ENCODE peak calls at places on chromosomes 6 and 20, in nine cellular contexts. E is H1, K is uterus, Z is testis, O is body of pancreas, X is sigmoid colon, Q is Peyer's patch, M is HCT116, Y is spleen. W is an unnamed sample.

GRCh38 chr6:91669154-91669903 is 1082.5 kb upstream of the MAP3K7 start:
- DNase-seq in E (no peak), K (no peak), Z (peak; percentile 16), O (no peak), X (no peak), Q (no peak), M (no peak), Y (no peak), W (no peak)

GRCh38 chr6:77038801-77039200 is 424.5 kb downstream of the HTR1B start:
- DNase-seq in E (no peak), K (no peak), Z (no peak), O (no peak), X (no peak), Q (no peak), M (no peak), Y (no peak), W (no peak)

GRCh38 chr6:137717074-137718073 is 149.7 kb upstream of the TNFAIP3 start:
- DNase-seq in E (no peak), K (no peak), Z (no peak), O (no peak), X (no peak), Q (no peak), M (no peak), Y (no peak), W (no peak)

GRCh38 chr6:134787261-134787871 is 162.5 kb downstream of the ALDH8A1 start:
- DNase-seq in E (no peak), K (no peak), Z (no peak), O (no peak), X (no peak), Q (no peak), M (peak; percentile 1), Y (no peak), W (no peak)

GRCh38 chr6:85498596-85499258 is 48.8 kb downstream of the NT5E start:
- DNase-seq in E (no peak), K (no peak), Z (no peak), O (peak; percentile 23), X (no peak), Q (no peak), M (peak; percentile 19), Y (no peak), W (no peak)

GRCh38 chr6:139442188-139442625 is 67.8 kb upstream of the CITED2 start:
- DNase-seq in E (no peak), K (no peak), Z (no peak), O (no peak), X (no peak), Q (no peak), M (no peak), Y (no peak), W (no peak)

GRCh38 chr6:48213076-48213788 is 102.2 kb upstream of the PTCHD4 start:
- DNase-seq in E (no peak), K (no peak), Z (no peak), O (no peak), X (no peak), Q (no peak), M (no peak), Y (no peak), W (no peak)

GRCh38 chr6:144266091-144266649 is 19.0 kb upstream of the UTRN start:
- DNase-seq in E (peak; percentile 66), K (peak; percentile 69), Z (peak; percentile 21), O (peak; percentile 82), X (peak; percentile 87), Q (no peak), M (peak; percentile 64), Y (no peak), W (peak; percentile 67)

GRCh38 chr6:4567141-4567540 is 209.1 kb upstream of the CDYL start:
- DNase-seq in E (no peak), K (no peak), Z (no peak), O (no peak), X (no peak), Q (no peak), M (no peak), Y (no peak), W (no peak)

GRCh38 chr6:37516076-37516919 is 16.6 kb upstream of the CCDC167 start:
- DNase-seq in E (no peak), K (no peak), Z (peak; percentile 50), O (peak; percentile 67), X (peak; percentile 72), Q (peak; percentile 79), M (no peak), Y (peak; percentile 90), W (peak; percentile 46)

GRCh38 chr6:25942561-25943147 is 12.2 kb upstream of the SLC17A2 start:
- DNase-seq in E (no peak), K (no peak), Z (no peak), O (no peak), X (no peak), Q (no peak), M (peak; percentile 48), Y (no peak), W (no peak)

GRCh38 chr6:37566209-37566859 is 66.6 kb upstream of the CCDC167 start:
- DNase-seq in E (peak; percentile 95), K (no peak), Z (peak; percentile 70), O (peak; percentile 57), X (no peak), Q (peak; percentile 69), M (no peak), Y (peak; percentile 91), W (peak; percentile 53)

GRCh38 chr20:24971702-24972101 is 20.8 kb downstream of the APMAP start:
- DNase-seq in E (no peak), K (no peak), Z (no peak), O (no peak), X (peak; percentile 13), Q (no peak), M (no peak), Y (no peak), W (no peak)
- H3K36me3 ChIP-seq in E (peaks cover 19% of the 10 kb centered on the region), K (no peaks in the 10 kb centered on the region), Z (no peaks in the 10 kb centered on the region), O (no peaks in the 10 kb centered on the region), X (peaks cover 25% of the 10 kb centered on the region), Q (no peaks in the 10 kb centered on the region), M (peaks cover 34% of the 10 kb centered on the region), Y (peaks cover 97% of the 10 kb centered on the region), W (no peaks in the 10 kb centered on the region)

GRCh38 chr20:32674362-32674789 is 635 bp upstream of the C20orf203 start:
- DNase-seq in E (peak; percentile 83), K (no peak), Z (no peak), O (peak; percentile 62), X (no peak), Q (no peak), M (peak; percentile 40), Y (no peak), W (no peak)
- TF ChIP-seq POLR2A in E (no peak), K (no peak), Z (no peak), O (no peak), X (no peak), Q (no peak), M (no peak), Y (no peak), W (no peak)

GRCh38 chr6:3138341-3138740 is 19.0 kb downstream of the TUBB2A start:
- DNase-seq in E (no peak), K (no peak), Z (no peak), O (no peak), X (no peak), Q (no peak), M (no peak), Y (no peak), W (no peak)

GRCh38 chr6:3137057-3137777 is 18.7 kb downstream of the BPHL start:
- DNase-seq in E (no peak), K (no peak), Z (no peak), O (peak; percentile 57), X (no peak), Q (no peak), M (no peak), Y (no peak), W (no peak)

GRCh38 chr6:3133515-3133914 is 15.0 kb downstream of the BPHL start:
- DNase-seq in E (no peak), K (no peak), Z (no peak), O (no peak), X (no peak), Q (no peak), M (no peak), Y (no peak), W (no peak)

GRCh38 chr6:3136361-3136760 is 17.9 kb downstream of the BPHL start:
- DNase-seq in E (no peak), K (no peak), Z (no peak), O (peak; percentile 55), X (no peak), Q (no peak), M (no peak), Y (no peak), W (no peak)

DNA sequence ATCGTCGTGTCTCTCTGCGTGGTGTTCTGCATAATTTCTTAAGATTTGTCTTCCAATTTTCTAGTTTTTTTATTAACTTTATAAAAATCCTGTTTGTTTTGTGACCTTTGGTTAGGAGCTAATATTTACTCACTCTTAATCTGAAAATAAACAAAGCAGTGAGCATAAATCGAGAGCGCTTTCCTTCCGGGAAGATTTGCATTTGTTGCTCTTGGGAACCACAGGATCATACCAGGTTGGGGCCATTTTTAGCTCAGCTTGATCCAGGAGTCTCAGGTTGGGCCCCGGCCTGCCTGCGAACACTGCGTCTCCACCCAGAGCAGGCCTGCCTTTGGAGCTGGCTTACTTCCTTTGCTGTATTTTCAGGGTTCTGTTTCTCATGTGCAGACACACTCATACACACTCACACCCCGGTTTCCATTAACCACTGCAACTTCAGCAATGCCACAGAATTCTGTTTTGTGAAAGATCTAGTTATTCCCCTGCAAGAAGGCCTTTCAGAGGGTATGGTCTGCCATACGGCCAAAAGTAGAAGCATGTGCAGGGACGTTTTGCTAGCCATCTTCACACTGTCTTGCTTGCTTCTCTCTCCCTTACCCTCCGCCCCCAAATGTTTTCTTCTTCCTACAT is 17.3 kb downstream of the BPHL start:
- DNase-seq in E (no peak), K (no peak), Z (no peak), O (peak; percentile 75), X (no peak), Q (no peak), M (no peak), Y (no peak), W (no peak)
- H3K36me3 ChIP-seq in E (peaks cover 43% of the 10 kb centered on the region), K (no peaks in the 10 kb centered on the region), Z (no peaks in the 10 kb centered on the region), O (no peaks in the 10 kb centered on the region), X (no peaks in the 10 kb centered on the region), Q (no peaks in the 10 kb centered on the region), M (no peaks in the 10 kb centered on the region), Y (peaks cover 75% of the 10 kb centered on the region), W (no peaks in the 10 kb centered on the region)

GRCh38 chr20:49119972-49120371 is 68.2 kb downstream of the STAU1 start:
- DNase-seq in E (no peak), K (no peak), Z (no peak), O (no peak), X (no peak), Q (no peak), M (no peak), Y (no peak), W (no peak)

GRCh38 chr20:49122920-49123319 is 65.2 kb downstream of the STAU1 start:
- DNase-seq in E (no peak), K (no peak), Z (no peak), O (no peak), X (no peak), Q (no peak), M (no peak), Y (no peak), W (no peak)

GRCh38 chr20:49118307-49118706 is 69.8 kb downstream of the STAU1 start:
- DNase-seq in E (no peak), K (no peak), Z (no peak), O (no peak), X (no peak), Q (no peak), M (no peak), Y (no peak), W (no peak)

DNA sequence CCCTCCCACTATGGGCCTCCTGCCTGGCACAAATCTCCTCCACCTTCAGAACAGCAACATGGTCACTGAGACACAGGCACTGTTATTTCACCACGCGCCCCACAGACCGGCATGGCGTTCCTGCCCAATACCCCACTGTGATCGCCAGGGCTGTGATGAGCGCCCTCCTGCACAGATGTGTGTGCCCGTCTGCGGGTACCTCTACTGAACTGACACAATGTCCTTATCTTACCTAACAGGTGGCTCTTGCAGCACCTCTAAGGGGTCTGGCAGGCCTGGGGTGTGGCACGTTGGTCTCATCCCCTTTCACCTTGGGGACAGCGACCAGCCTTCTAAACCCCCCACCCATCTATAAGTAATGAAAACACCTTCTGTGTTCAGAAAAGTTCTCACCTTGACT is 64.2 kb downstream of the STAU1 start:
- DNase-seq in E (no peak), K (no peak), Z (no peak), O (no peak), X (no peak), Q (no peak), M (no peak), Y (no peak), W (no peak)
- TF ChIP-seq POLR2A in E (no peak), K (no peak), Z (no peak), O (no peak), X (no peak), Q (no peak), M (no peak), Y (no peak), W (no peak)